ENCODE peak calls at places on chromosomes 16 and 17, in five cellular contexts. G is myocyte, R is H54, Z is tibial artery, S is AG09309. C is an unnamed sample.
A peak's percentile ranks its signal among the peaks of the same experiment; 100 is the strongest.

GRCh38 chr16:58647107-58647506 is 17.5 kb upstream of the CNOT1 start:
- DNase-seq in G (no peak), R (no peak), Z (no peak), S (no peak), C (no peak)

GRCh38 chr17:50177983-50178834 is 12.4 kb downstream of the SGCA start:
- DNase-seq in G (peak; percentile 97), R (peak; percentile 97), Z (peak; percentile 97), S (peak; percentile 97), C (peak; percentile 90)

GRCh38 chr16:20839504-20839903 is 33.2 kb downstream of the REXO5 start:
- DNase-seq in G (no peak), R (no peak), Z (no peak), S (no peak), C (no peak)

GRCh38 chr16:23317266-23317661 is 15.2 kb downstream of the SCNN1B start:
- DNase-seq in G (no peak), R (no peak), Z (peak; percentile 44), S (no peak), C (peak; percentile 10)

GRCh38 chr16:31201511-31202401 is 804 bp downstream of the PYCARD start:
- DNase-seq in G (no peak), R (no peak), Z (no peak), S (no peak), C (no peak)

GRCh38 chr16:55021595-55022475 is 91.2 kb downstream of the IRX5 start:
- DNase-seq in G (peak; percentile 94), R (peak; percentile 49), Z (peak; percentile 28), S (peak; percentile 45), C (no peak)

GRCh38 chr16:85863384-85863774 is 35.6 kb upstream of the IRF8 start:
- DNase-seq in G (no peak), R (no peak), Z (peak; percentile 32), S (no peak), C (no peak)

GRCh38 chr16:35173295-35173694 is 1713.9 kb downstream of the TP53TG3F start:
- DNase-seq in G (no peak), R (no peak), Z (peak; percentile 55), S (no peak), C (peak; percentile 43)

GRCh38 chr17:50763716-50764450 is 3.4 kb downstream of the ANKRD40CL start:
- DNase-seq in G (no peak), R (no peak), Z (no peak), S (no peak), C (no peak)

GRCh38 chr17:49456172-49456965 is 38.7 kb upstream of the NGFR start:
- DNase-seq in G (peak; percentile 92), R (peak; percentile 76), Z (no peak), S (peak; percentile 54), C (no peak)

GRCh38 chr17:33750943-33751701 is 458.0 kb upstream of the ASIC2 start:
- DNase-seq in G (peak; percentile 65), R (peak; percentile 31), Z (no peak), S (peak; percentile 23), C (peak; percentile 74)

C was measured in kidney.